ENCODE peak calls at places on chromosomes 11 and 22, in six cellular contexts. H is GM12878, W is IMR-90, Y is SK-N-SH, Z is HepG2, J is K562. E is an unnamed sample.

GRCh38 chr11:119728226-119728626 is 774 bp downstream of the NECTIN1 start:
- DNase-seq in H (no peak), J (no peak), Z (no peak), Y (no peak), W (no peak), E (peak; percentile 37)

GRCh38 chr11:2944953-2945756 is 15.9 kb upstream of the PHLDA2 start:
- DNase-seq in J (no peak), Y (peak; percentile 85), W (peak; percentile 90), Z (no peak), H (no peak), E (no peak)

GRCh38 chr11:58061813-58062212 is 31.1 kb downstream of the OR6Q1 start:
- DNase-seq in Z (no peak), Y (no peak), J (no peak), H (no peak), W (peak; percentile 95), E (no peak)

GRCh38 chr11:23206736-23207336 is 346.6 kb upstream of the CCDC179 start:
- DNase-seq in W (peak; percentile 44), H (no peak), Y (no peak), Z (no peak), J (no peak), E (no peak)

GRCh38 chr22:37968452-37969251 is 15.2 kb downstream of the POLR2F start:
- DNase-seq in Y (no peak), H (no peak), Z (peak; percentile 85), W (no peak), J (no peak), E (no peak)

GRCh38 chr11:41459602-41460405 is at the start of gene LRRC4C:
- DNase-seq in Z (no peak), J (no peak), W (no peak), Y (peak; percentile 9), H (no peak), E (no peak)

GRCh38 chr11:3123316-3123715 is 41.8 kb downstream of the OSBPL5 start:
- DNase-seq in W (no peak), Y (peak; percentile 71), J (no peak), Z (no peak), H (no peak), E (no peak)

GRCh38 chr11:129951201-129951882 is 51.3 kb downstream of the PRDM10 start:
- DNase-seq in Y (no peak), Z (no peak), J (no peak), W (no peak), H (no peak), E (no peak)

GRCh38 chr11:120869516-120870011 is 154.3 kb upstream of the TBCEL start:
- DNase-seq in W (no peak), J (no peak), Z (no peak), H (peak; percentile 40), Y (no peak), E (no peak)

GRCh38 chr11:118975771-118976709 is 4.5 kb downstream of the FOXR1 start:
- DNase-seq in Z (no peak), H (no peak), W (no peak), J (peak; percentile 40), Y (no peak), E (no peak)

GRCh38 chr11:72924568-72925190 is 110.5 kb downstream of the ATG16L2 start:
- DNase-seq in W (peak; percentile 57), J (no peak), Y (peak; percentile 22), Z (peak; percentile 5), H (peak; percentile 13), E (peak; percentile 43)

GRCh38 chr22:41668971-41669911 is 19.4 kb downstream of the SNU13 start:
- DNase-seq in Y (no peak), J (no peak), W (peak; percentile 85), H (no peak), Z (no peak), E (peak; percentile 52)

GRCh38 chr22:50170453-50171318 is at the start of gene PANX2:
- DNase-seq in Y (peak; percentile 85), W (no peak), H (no peak), Z (no peak), J (peak; percentile 73), E (no peak)

GRCh38 chr11:72081856-72082255 is 1.2 kb downstream of the LRRC51 start:
- DNase-seq in Z (no peak), H (no peak), Y (no peak), W (no peak), J (no peak), E (no peak)

GRCh38 chr11:48033918-48034341 is 53.6 kb downstream of the PTPRJ start:
- DNase-seq in J (no peak), Y (no peak), H (no peak), W (no peak), Z (no peak), E (no peak)

GRCh38 chr11:47412152-47412746 is 3.9 kb downstream of the SLC39A13 start:
- DNase-seq in H (no peak), W (peak; percentile 26), Z (no peak), Y (peak; percentile 87), J (peak; percentile 55), E (peak; percentile 68)

GRCh38 chr11:114122668-114123067 is 63.2 kb downstream of the ZBTB16 start:
- DNase-seq in J (no peak), Z (no peak), W (no peak), Y (no peak), H (no peak), E (no peak)

GRCh38 chr11:73323464-73323863 is 15.4 kb downstream of the ARHGEF17 start:
- DNase-seq in J (peak; percentile 33), W (peak; percentile 77), Z (peak; percentile 41), Y (peak; percentile 54), H (no peak), E (no peak)

GRCh38 chr22:19824197-19825015 is 30.3 kb downstream of the GNB1L start:
- DNase-seq in Z (peak; percentile 41), J (no peak), H (no peak), Y (no peak), W (no peak), E (no peak)

GRCh38 chr22:29268511-29269229 is 602 bp downstream of the EWSR1 start:
- DNase-seq in W (peak; percentile 67), J (peak; percentile 69), Y (peak; percentile 63), H (no peak), Z (peak; percentile 41), E (peak; percentile 33)

GRCh38 chr22:26547426-26547825 is 35.2 kb upstream of the TFIP11 start:
- DNase-seq in Y (no peak), H (no peak), W (peak; percentile 11), J (no peak), Z (no peak), E (no peak)
- H3K27ac ChIP-seq in Y (no peak overlapping the region), H (no peak overlapping the region), W (no peak overlapping the region), J (no peak overlapping the region), Z (no peak overlapping the region), E (no peak overlapping the region)

DNA sequence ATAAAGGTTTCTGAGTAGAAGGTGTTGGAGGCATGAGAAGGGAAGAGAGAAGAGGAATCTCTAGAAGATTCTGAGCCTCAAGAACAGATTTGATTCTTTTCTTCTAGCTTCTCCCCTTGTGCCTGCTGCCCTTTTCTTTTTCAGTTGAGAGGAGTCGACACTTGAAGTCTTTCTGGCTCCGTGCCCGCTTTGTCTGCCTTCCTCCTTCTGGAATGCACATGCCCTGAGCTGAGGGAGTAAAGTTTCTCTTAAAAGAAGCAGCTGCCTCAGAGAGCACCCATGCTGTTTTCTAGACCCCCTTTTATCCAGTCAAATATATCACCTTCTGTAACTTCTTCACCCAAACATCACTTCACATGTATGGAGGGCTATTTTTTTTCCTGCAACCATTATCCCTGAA is 13.7 kb downstream of the C11orf97 start:
- DNase-seq in Y (no peak), W (peak; percentile 74), Z (no peak), J (no peak), H (no peak), E (no peak)
- TF ChIP-seq SMC3 in Y (no peak), W (no peak), Z (no peak), J (no peak), H (no peak), E (no peak)

GRCh38 chr11:67318239-67318555 is 14.9 kb downstream of the SSH3 start:
- DNase-seq in H (no peak), J (no peak), Y (no peak), W (no peak), Z (no peak), E (no peak)
- H3K27ac ChIP-seq in H (no peak overlapping the region), J (no peak overlapping the region), Y (peak overlapping the region; percentile 84), W (no peak overlapping the region), Z (no peak overlapping the region), E (peak overlapping the region; percentile 91)

GRCh38 chr11:1225386-1226225 is 2.7 kb downstream of the MUC5B start:
- DNase-seq in W (no peak), Y (peak; percentile 30), Z (no peak), J (no peak), H (no peak), E (no peak)
- TF ChIP-seq SMC3 in W (no peak), Y (no peak), Z (no peak), J (no peak), H (no peak), E (no peak)

GRCh38 chr11:9528141-9528511 is 45.3 kb upstream of the WEE1 start:
- DNase-seq in Y (no peak), Z (no peak), J (no peak), W (no peak), H (no peak), E (no peak)

GRCh38 chr11:9529333-9529648 is 44.2 kb upstream of the WEE1 start:
- DNase-seq in J (peak; percentile 53), W (no peak), Z (no peak), Y (peak; percentile 66), H (no peak), E (no peak)

GRCh38 chr11:9525116-9525515 is 48.4 kb upstream of the WEE1 start:
- DNase-seq in Y (no peak), J (no peak), W (peak; percentile 25), H (no peak), Z (no peak), E (no peak)

GRCh38 chr11:9528573-9529332 is 44.7 kb upstream of the WEE1 start:
- DNase-seq in Z (no peak), H (no peak), J (no peak), Y (no peak), W (no peak), E (no peak)

DNA sequence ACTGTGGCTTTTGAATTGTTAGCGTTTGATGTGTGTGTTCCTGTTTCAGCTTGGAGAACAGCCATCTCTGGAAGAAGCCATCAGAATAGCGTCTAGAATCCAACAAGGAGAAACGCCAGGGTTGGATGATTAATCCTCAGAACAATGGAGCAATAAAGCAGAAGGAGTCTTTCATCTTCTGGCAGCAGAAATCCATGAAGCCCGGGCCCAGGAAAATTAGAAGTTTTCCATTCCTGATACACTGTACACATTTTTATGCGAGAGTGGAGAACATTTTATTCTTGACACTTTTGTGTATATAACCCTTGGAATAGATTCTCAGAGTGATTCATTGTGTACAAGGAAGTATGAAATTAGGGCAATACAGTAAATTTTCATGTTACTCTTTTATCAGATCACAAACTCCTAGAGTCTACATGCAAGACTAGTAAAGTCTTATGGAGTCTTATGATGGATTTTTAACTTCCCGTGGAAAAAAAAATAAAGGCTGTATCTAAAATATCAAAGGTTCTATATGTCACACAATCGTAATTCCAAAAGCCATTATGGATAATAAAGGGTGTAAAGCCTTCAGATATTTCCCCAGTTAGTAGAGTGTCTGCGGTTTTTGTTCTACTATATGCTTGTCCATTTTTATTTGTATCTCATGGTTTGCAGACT is 45.9 kb upstream of the WEE1 start:
- DNase-seq in J (no peak), H (no peak), Z (no peak), W (peak; percentile 74), Y (no peak), E (peak; percentile 39)
- H3K27ac ChIP-seq in J (no peak overlapping the region), H (no peak overlapping the region), Z (no peak overlapping the region), W (no peak overlapping the region), Y (peak overlapping the region; percentile 91), E (peak overlapping the region; percentile 69)

DNA sequence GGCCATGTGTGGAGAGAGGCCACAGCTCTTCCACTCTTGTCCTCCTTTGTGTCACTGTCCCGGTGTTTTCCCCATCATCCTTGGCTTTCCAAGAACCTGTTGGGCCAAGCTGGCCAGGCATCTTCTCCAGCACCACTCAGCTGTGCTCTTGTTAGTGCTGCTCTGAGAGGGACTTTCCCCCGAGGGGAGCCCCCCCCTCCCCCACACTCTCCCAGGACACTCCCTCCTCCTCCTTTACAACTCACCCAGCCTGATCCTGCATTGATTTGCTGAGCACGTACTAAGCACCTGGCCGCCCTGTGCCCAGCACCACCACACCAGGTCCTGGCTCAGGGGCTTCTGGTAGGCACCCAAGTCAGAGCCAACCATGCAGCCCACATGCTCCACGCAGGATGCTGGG is 13.2 kb downstream of the TP53AIP1 start:
- DNase-seq in W (peak; percentile 18), Z (no peak), H (no peak), Y (no peak), J (no peak), E (no peak)
- TF ChIP-seq SMC3 in W (no peak), Z (no peak), H (no peak), Y (no peak), J (no peak), E (no peak)